ENCODE peak calls at places on chromosomes 11 and 22, in five cellular contexts. W, D, G, J and L are unnamed samples.
A peak's percentile ranks its signal among the peaks of the same experiment; 100 is the strongest.

GRCh38 chr11:19779740-19780139 is 67.1 kb downstream of the NAV2 start:
- DNase-seq in W (no peak), D (no peak), G (no peak), J (no peak), L (no peak)

GRCh38 chr22:37817705-37818311 is 5.4 kb upstream of the GALR3 start:
- DNase-seq in W (peak; percentile 64), D (peak; percentile 92), G (peak; percentile 89), J (peak; percentile 72), L (peak; percentile 94)

GRCh38 chr22:37618674-37619073 is 10.0 kb downstream of the GGA1 start:
- DNase-seq in W (no peak), D (no peak), G (no peak), J (no peak), L (no peak)

GRCh38 chr11:112096194-112096593 is 9.5 kb downstream of the SDHD start:
- DNase-seq in W (no peak), D (no peak), G (no peak), J (no peak), L (no peak)

GRCh38 chr11:86363424-86363823 is 11.3 kb upstream of the CCDC81 start:
- DNase-seq in W (no peak), D (no peak), G (no peak), J (no peak), L (no peak)

GRCh38 chr11:3969613-3970012 is 114.1 kb downstream of the STIM1 start:
- DNase-seq in W (no peak), D (no peak), G (no peak), J (no peak), L (no peak)

GRCh38 chr11:73298233-73298632 is 9.8 kb upstream of the ARHGEF17 start:
- DNase-seq in W (no peak), D (no peak), G (no peak), J (no peak), L (no peak)

GRCh38 chr11:125123947-125124633 is 12.7 kb upstream of the TMEM218 start:
- DNase-seq in W (peak; percentile 27), D (peak; percentile 42), G (peak; percentile 41), J (peak; percentile 59), L (no peak)

GRCh38 chr22:36215976-36216375 is 14.4 kb upstream of the APOL4 start:
- DNase-seq in W (no peak), D (no peak), G (no peak), J (no peak), L (no peak)

GRCh38 chr11:37506516-37506915 is 908.5 kb upstream of the RAG2 start:
- DNase-seq in W (no peak), D (no peak), G (no peak), J (no peak), L (no peak)

GRCh38 chr22:20764729-20765128 is 9.2 kb upstream of the SERPIND1 start:
- DNase-seq in W (no peak), D (no peak), G (no peak), J (no peak), L (no peak)

GRCh38 chr11:122578168-122578825 is 77.2 kb upstream of the UBASH3B start:
- DNase-seq in W (no peak), D (no peak), G (no peak), J (no peak), L (no peak)

GRCh38 chr11:1271927-1272326 is 37.5 kb downstream of the TOLLIP start:
- DNase-seq in W (no peak), D (no peak), G (no peak), J (no peak), L (no peak)

GRCh38 chr11:1271002-1271401 is 38.4 kb downstream of the TOLLIP start:
- DNase-seq in W (no peak), D (no peak), G (no peak), J (no peak), L (no peak)

GRCh38 chr11:1270476-1270875 is 39.0 kb downstream of the TOLLIP start:
- DNase-seq in W (no peak), D (no peak), G (no peak), J (no peak), L (no peak)

GRCh38 chr11:1271406-1271805 is 38.0 kb downstream of the TOLLIP start:
- DNase-seq in W (no peak), D (no peak), G (no peak), J (no peak), L (no peak)

GRCh38 chr11:1269957-1270356 is 39.5 kb downstream of the TOLLIP start:
- DNase-seq in W (no peak), D (no peak), G (no peak), J (no peak), L (no peak)
- TF ChIP-seq CTCF in W (no peak), D (no peak), G (no peak), J (no peak), L (no peak)

DNA sequence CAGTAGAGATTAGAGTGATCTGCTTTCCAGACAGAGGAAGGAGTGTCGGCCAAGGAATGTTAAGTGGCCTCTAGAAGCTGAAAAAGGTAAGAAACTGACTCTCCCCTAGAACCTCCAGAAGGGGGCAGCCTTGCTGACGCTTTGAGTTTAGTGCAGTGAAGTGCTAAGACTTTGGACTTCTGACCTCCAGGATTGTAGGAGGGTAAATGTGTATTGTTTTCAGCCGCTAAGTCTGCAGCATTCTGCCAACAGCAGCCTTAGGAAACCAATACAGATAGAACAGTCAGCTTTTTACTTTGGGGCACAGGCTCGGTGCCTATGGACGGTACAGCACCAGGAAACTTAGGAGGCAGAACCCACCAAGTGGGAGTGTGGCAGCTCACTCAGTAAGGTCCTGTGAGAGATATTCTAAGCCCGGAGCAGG is 3.6 kb upstream of the TBC1D22A start:
- DNase-seq in W (no peak), D (peak; percentile 60), G (peak; percentile 86), J (peak; percentile 76), L (peak; percentile 65)
- TF ChIP-seq CTCF in W (peak; percentile 24), D (peak; percentile 73), G (peak; percentile 73), J (peak; percentile 82), L (peak; percentile 77)

GRCh38 chr11:7536102-7536501 is 22.3 kb downstream of the PPFIBP2 start:
- DNase-seq in W (no peak), D (no peak), G (peak; percentile 56), J (no peak), L (peak; percentile 60)
- TF ChIP-seq CTCF in W (no peak), D (no peak), G (peak; percentile 16), J (no peak), L (no peak)

DNA sequence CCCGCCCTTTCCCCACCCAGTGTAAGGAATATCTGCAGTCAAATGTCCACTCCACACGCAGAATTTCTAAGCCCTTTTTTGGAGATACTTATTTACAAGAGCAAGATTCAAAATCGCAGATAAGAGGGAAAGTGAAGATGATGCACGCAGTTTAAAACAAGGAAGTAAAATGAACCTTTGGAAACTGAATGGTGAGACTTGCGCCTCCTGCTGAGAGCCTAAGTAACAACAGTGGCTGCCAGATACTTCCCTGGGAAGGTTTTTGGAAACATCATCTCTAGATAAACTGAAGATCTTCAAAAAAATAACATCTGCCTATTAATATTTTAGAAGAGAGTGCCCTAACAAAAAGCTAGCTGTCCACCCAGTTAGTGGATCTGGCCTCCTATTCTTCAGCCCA is 963.1 kb upstream of the FAT3 start:
- DNase-seq in W (no peak), D (no peak), G (no peak), J (no peak), L (no peak)
- TF ChIP-seq CTCF in W (no peak), D (no peak), G (no peak), J (no peak), L (no peak)

GRCh38 chr11:75495749-75496641 is 29.7 kb downstream of the GDPD5 start:
- DNase-seq in W (no peak), D (no peak), G (no peak), J (no peak), L (no peak)
- TF ChIP-seq CTCF in W (no peak), D (no peak), G (no peak), J (no peak), L (no peak)

GRCh38 chr11:64245797-64246623 is 733 bp downstream of the PPP1R14B start:
- DNase-seq in W (peak; percentile 91), D (no peak), G (peak; percentile 77), J (peak; percentile 99), L (peak; percentile 95)
- TF ChIP-seq CTCF in W (no peak), D (no peak), G (no peak), J (no peak), L (no peak)